ENCODE peak calls at places on chromosomes 5 and 9, in eight cellular contexts. R is AG09309, Z is left lung, Y is colonic mucosa, L is mucosa of descending colon, F is stomach, S is heart right ventricle, A is fibroblast of villous mesenchyme. H is an unnamed sample.

GRCh38 chr9:85716031-85716877 is 25.5 kb downstream of the AGTPBP1 start:
- DNase-seq in Y (no peak), A (no peak), R (no peak), L (no peak), Z (no peak), S (no peak), F (no peak), H (no peak)

GRCh38 chr5:93193756-93194155 is 387.3 kb downstream of the NR2F1-AS1 start:
- DNase-seq in F (no peak), Z (no peak), S (no peak), R (no peak), A (peak; percentile 84), L (no peak), Y (no peak), H (peak; percentile 43)

GRCh38 chr5:16540421-16540820 is 74.8 kb upstream of the ZNF622 start:
- DNase-seq in L (no peak), F (no peak), A (peak; percentile 19), S (no peak), Z (no peak), R (peak; percentile 64), Y (no peak), H (peak; percentile 52)

GRCh38 chr9:105967798-105968197 is 273.5 kb downstream of the TMEM38B start:
- DNase-seq in R (no peak), A (no peak), Y (no peak), Z (no peak), S (no peak), F (no peak), L (no peak), H (no peak)

GRCh38 chr5:143985832-143986485 is 174.0 kb downstream of the HMHB1 start:
- DNase-seq in Y (peak; percentile 29), A (peak; percentile 39), L (peak; percentile 12), F (no peak), R (peak; percentile 53), S (no peak), Z (no peak), H (peak; percentile 77)

GRCh38 chr5:89269721-89270120 is 386.7 kb upstream of the MEF2C start:
- DNase-seq in R (no peak), Y (no peak), Z (no peak), L (no peak), F (no peak), A (no peak), S (no peak), H (no peak)

GRCh38 chr9:107251756-107252322 is 31.2 kb upstream of the RAD23B start:
- DNase-seq in Y (no peak), L (no peak), A (peak; percentile 91), F (peak; percentile 28), Z (no peak), R (peak; percentile 80), S (peak; percentile 57), H (peak; percentile 87)

GRCh38 chr5:109907751-109908150 is 218.0 kb downstream of the MAN2A1 start:
- DNase-seq in S (no peak), R (peak; percentile 69), Z (no peak), F (no peak), Y (no peak), A (peak; percentile 88), L (no peak), H (peak; percentile 41)

GRCh38 chr5:132315529-132316067 is 21.4 kb downstream of the SLC22A4 start:
- DNase-seq in Z (no peak), L (no peak), R (no peak), A (no peak), Y (no peak), F (no peak), S (no peak), H (no peak)

GRCh38 chr9:69180670-69181069 is 6.6 kb downstream of the TJP2 start:
- DNase-seq in Z (no peak), R (peak; percentile 92), Y (peak; percentile 48), L (peak; percentile 22), A (peak; percentile 96), S (peak; percentile 63), F (peak; percentile 54), H (peak; percentile 98)

GRCh38 chr9:4102078-4102477 is 197.8 kb downstream of the GLIS3 start:
- DNase-seq in A (peak; percentile 48), F (no peak), L (no peak), Z (no peak), S (no peak), Y (no peak), R (no peak), H (no peak)

GRCh38 chr5:30446456-30446855 is 747.0 kb upstream of the CDH6 start:
- DNase-seq in S (no peak), A (no peak), L (no peak), F (no peak), Y (no peak), Z (no peak), R (no peak), H (no peak)

GRCh38 chr5:74361406-74362358 is 278.8 kb downstream of the ENC1 start:
- DNase-seq in Z (no peak), Y (peak; percentile 64), R (no peak), A (no peak), L (peak; percentile 41), F (no peak), S (no peak), H (no peak)

GRCh38 chr5:96601200-96601599 is 61.0 kb upstream of the CAST start:
- DNase-seq in L (no peak), A (no peak), Z (no peak), F (no peak), S (no peak), Y (no peak), R (no peak), H (no peak)

GRCh38 chr5:96590796-96591195 is 71.4 kb upstream of the CAST start:
- DNase-seq in Y (no peak), F (no peak), R (no peak), L (no peak), A (peak; percentile 56), S (no peak), Z (no peak), H (peak; percentile 57)

GRCh38 chr5:96597441-96598020 is 64.6 kb upstream of the CAST start:
- DNase-seq in S (no peak), A (peak; percentile 61), Y (no peak), F (no peak), Z (no peak), L (no peak), R (no peak), H (no peak)

GRCh38 chr5:96595300-96596090 is 66.7 kb upstream of the CAST start:
- DNase-seq in S (no peak), Z (no peak), Y (peak; percentile 24), A (peak; percentile 19), F (no peak), R (no peak), L (peak; percentile 32), H (peak; percentile 10)
- TF ChIP-seq CTCF in S (no peak), Z (no peak), Y (peak; percentile 40), A (peak; percentile 60), F (no peak), R (peak; percentile 34), L (no peak), H (peak; percentile 26)

GRCh38 chr5:14187660-14188059 is 44.5 kb downstream of the TRIO start:
- DNase-seq in R (no peak), F (no peak), Z (no peak), S (no peak), Y (no peak), A (peak; percentile 73), L (no peak), H (no peak)

GRCh38 chr5:14190194-14191164 is 47.3 kb downstream of the TRIO start:
- DNase-seq in F (no peak), Y (no peak), S (no peak), R (peak; percentile 95), Z (no peak), L (no peak), A (peak; percentile 95), H (peak; percentile 97)

GRCh38 chr5:14191325-14191724 is 48.2 kb downstream of the TRIO start:
- DNase-seq in S (no peak), R (no peak), L (no peak), Z (no peak), A (no peak), Y (no peak), F (no peak), H (no peak)

GRCh38 chr5:14188778-14189177 is 45.6 kb downstream of the TRIO start:
- DNase-seq in F (no peak), S (no peak), R (no peak), Z (no peak), L (no peak), A (no peak), Y (no peak), H (no peak)

DNA sequence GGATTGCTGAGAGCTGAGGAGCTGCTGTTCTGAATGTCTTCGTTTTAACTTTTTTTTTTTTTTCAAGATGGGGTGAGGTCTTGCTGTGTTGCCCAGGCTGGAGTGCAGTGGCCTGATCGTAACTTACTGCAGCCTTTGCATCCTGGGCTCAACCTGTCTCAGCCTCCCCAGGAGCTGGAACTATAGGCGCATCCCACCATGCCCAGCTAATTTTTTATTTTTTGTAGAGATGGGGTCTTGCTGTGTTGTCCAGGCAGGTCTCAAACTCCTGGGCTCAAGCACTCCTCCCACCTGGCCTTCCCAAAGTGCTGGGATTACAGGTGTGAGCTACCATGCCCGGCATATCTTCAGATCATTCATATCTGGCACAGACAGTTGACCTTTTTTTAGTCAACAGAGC is 46.5 kb downstream of the TRIO start:
- DNase-seq in Z (no peak), F (no peak), L (no peak), A (no peak), Y (no peak), S (no peak), R (no peak), H (no peak)
- H3K4me3 ChIP-seq in Z (no peak overlapping the region), F (no peak overlapping the region), L (no peak overlapping the region), A (peak overlapping the region; percentile 29), Y (no peak overlapping the region), S (no peak overlapping the region), R (no peak overlapping the region), H (no peak overlapping the region)

DNA sequence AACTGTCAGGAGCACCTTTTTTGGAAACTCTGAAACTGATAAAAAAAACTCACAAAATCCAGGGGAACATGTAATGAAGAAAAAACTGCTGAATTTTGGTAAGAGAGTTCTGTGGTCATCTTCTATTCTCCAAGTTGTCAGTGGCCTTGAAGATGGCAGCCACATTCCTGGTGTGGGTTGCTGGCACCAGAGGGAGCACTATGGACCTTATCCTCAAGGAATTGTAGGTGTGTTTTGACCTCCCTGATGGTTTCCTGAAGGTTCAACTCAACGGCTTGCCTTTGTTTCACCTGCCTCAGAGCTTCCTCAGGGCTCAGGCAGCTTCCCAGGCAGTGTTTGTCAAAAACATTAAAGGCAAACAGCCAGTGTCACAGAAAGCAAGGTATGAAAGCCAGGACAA is 2.2 kb upstream of the SLC38A9 start:
- DNase-seq in F (no peak), S (no peak), L (peak; percentile 45), Z (no peak), R (no peak), A (no peak), Y (peak; percentile 50), H (peak; percentile 5)
- TF ChIP-seq CTCF in F (no peak), S (no peak), L (no peak), Z (no peak), R (no peak), A (no peak), Y (no peak), H (no peak)

GRCh38 chr5:130111723-130112122 is 207.5 kb downstream of the CHSY3 start:
- DNase-seq in F (no peak), L (no peak), S (no peak), Y (no peak), Z (no peak), A (no peak), R (no peak), H (no peak)
- H3K4me3 ChIP-seq in F (no peak overlapping the region), L (no peak overlapping the region), S (no peak overlapping the region), Y (no peak overlapping the region), Z (no peak overlapping the region), A (no peak overlapping the region), R (no peak overlapping the region), H (no peak overlapping the region)

H was measured in foreskin fibroblast.